ENCODE peak calls at places on chromosomes 6 and 20, in nine cellular contexts. G, B, T, H, Q, Z, F, J and P are unnamed samples.

GRCh38 chr6:6810727-6811126 is 222.2 kb downstream of the LY86 start:
- DNase-seq in G (no peak), B (no peak), T (no peak), H (no peak), Q (no peak), Z (no peak), F (no peak), J (no peak), P (no peak)

GRCh38 chr6:33206864-33207568 is 1.3 kb upstream of the RING1 start:
- DNase-seq in G (no peak), B (peak; percentile 67), T (no peak), H (no peak), Q (peak; percentile 92), Z (no peak), F (no peak), J (peak; percentile 72), P (peak; percentile 68)

GRCh38 chr6:16436550-16436949 is 198.2 kb downstream of the GMPR start:
- DNase-seq in G (no peak), B (no peak), T (no peak), H (no peak), Q (no peak), Z (no peak), F (no peak), J (no peak), P (no peak)

GRCh38 chr20:25750220-25750764 is 53.6 kb upstream of the ZNF337 start:
- DNase-seq in G (no peak), B (no peak), T (no peak), H (no peak), Q (no peak), Z (no peak), F (no peak), J (no peak), P (no peak)

GRCh38 chr20:61912665-61913422 is 152.8 kb downstream of the TAF4 start:
- DNase-seq in G (no peak), B (no peak), T (no peak), H (no peak), Q (no peak), Z (no peak), F (no peak), J (no peak), P (no peak)

GRCh38 chr6:144712541-144712940 is 427.4 kb downstream of the UTRN start:
- DNase-seq in G (no peak), B (no peak), T (no peak), H (no peak), Q (peak; percentile 76), Z (no peak), F (no peak), J (peak; percentile 47), P (no peak)

GRCh38 chr6:166497087-166497899 is 89.2 kb downstream of the RAMACL start:
- DNase-seq in G (no peak), B (no peak), T (no peak), H (no peak), Q (no peak), Z (no peak), F (no peak), J (peak; percentile 14), P (no peak)

GRCh38 chr6:3825331-3825831 is 23.8 kb upstream of the FAM50B start:
- DNase-seq in G (no peak), B (peak; percentile 87), T (peak; percentile 63), H (no peak), Q (peak; percentile 81), Z (peak; percentile 48), F (peak; percentile 54), J (peak; percentile 32), P (peak; percentile 85)

GRCh38 chr6:104623052-104623690 is 236.5 kb downstream of the HACE1 start:
- DNase-seq in G (no peak), B (no peak), T (no peak), H (peak; percentile 21), Q (no peak), Z (peak; percentile 9), F (no peak), J (no peak), P (no peak)

GRCh38 chr6:75993236-75994162 is 79.0 kb downstream of the IMPG1 start:
- DNase-seq in G (no peak), B (no peak), T (no peak), H (peak; percentile 12), Q (no peak), Z (no peak), F (no peak), J (no peak), P (no peak)

GRCh38 chr20:11891827-11892521 is 25.7 kb upstream of the BTBD3 start:
- DNase-seq in G (no peak), B (no peak), T (peak; percentile 58), H (peak; percentile 93), Q (peak; percentile 89), Z (peak; percentile 73), F (peak; percentile 65), J (peak; percentile 62), P (peak; percentile 74)
- H3K4me3 ChIP-seq in G (peak overlapping the region; percentile 27), B (peak overlapping the region; percentile 90), T (peak overlapping the region; percentile 84), H (peak overlapping the region; percentile 81), Q (peak overlapping the region; percentile 78), Z (peak overlapping the region; percentile 51), F (peak overlapping the region; percentile 52), J (peak overlapping the region; percentile 85), P (peak overlapping the region; percentile 60)

GRCh38 chr20:19288636-19289035 is 76.2 kb downstream of the SLC24A3 start:
- DNase-seq in G (no peak), B (no peak), T (no peak), H (no peak), Q (no peak), Z (no peak), F (no peak), J (no peak), P (no peak)
- H3K27ac ChIP-seq in G (no peak overlapping the region), B (peak overlapping the region; percentile 14), T (no peak overlapping the region), H (no peak overlapping the region), Q (no peak overlapping the region), Z (no peak overlapping the region), F (peak overlapping the region; percentile 48), J (no peak overlapping the region), P (no peak overlapping the region)

DNA sequence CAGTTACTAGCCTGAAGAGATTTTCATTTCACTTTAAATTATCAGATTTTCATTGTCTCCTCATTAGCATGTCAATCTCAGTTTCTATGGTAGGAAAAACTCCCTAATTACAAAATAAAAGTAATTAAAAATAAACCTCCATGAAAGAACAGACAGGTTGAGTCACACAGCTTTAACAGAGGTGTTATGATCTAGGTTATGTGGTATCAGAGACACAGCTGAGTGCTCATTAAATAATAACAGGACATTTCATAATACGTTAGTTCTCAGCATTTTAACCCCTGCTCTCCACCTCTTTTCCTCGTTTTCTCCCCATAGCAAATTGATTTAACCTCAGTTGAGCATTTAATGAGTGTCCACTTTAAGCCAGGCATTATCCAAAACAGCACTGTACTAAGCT is 21.9 kb downstream of the TPBG start:
- DNase-seq in G (no peak), B (no peak), T (no peak), H (no peak), Q (no peak), Z (no peak), F (no peak), J (no peak), P (no peak)
- H3K4me3 ChIP-seq in G (no peak overlapping the region), B (no peak overlapping the region), T (no peak overlapping the region), H (no peak overlapping the region), Q (no peak overlapping the region), Z (no peak overlapping the region), F (no peak overlapping the region), J (no peak overlapping the region), P (no peak overlapping the region)

GRCh38 chr6:91660893-91661292 is 1074.0 kb upstream of the MAP3K7 start:
- DNase-seq in G (no peak), B (no peak), T (no peak), H (no peak), Q (no peak), Z (no peak), F (no peak), J (no peak), P (no peak)
- H3K27ac ChIP-seq in G (no peak overlapping the region), B (no peak overlapping the region), T (no peak overlapping the region), H (no peak overlapping the region), Q (no peak overlapping the region), Z (no peak overlapping the region), F (no peak overlapping the region), J (no peak overlapping the region), P (no peak overlapping the region)